ENCODE peak calls at places on chromosomes 6 and 20, in eight cellular contexts. One of them, this sample, is unnamed.

GRCh38 chr6:111874030-111874425 is 776 bp upstream of the FYN start:
- DNase-seq in hepatic stellate cell: no peak
- DNase-seq in RCC 7860: no peak
- DNase-seq in Caco-2: no peak
- DNase-seq in KBM-7: peak
- DNase-seq in SHP77: no peak
- DNase-seq in H54: no peak
- DNase-seq in renal cortical epithelial cell: no peak
- DNase-seq in this sample: no peak

GRCh38 chr6:105739764-105740163 is 336.9 kb upstream of the PREP start:
- DNase-seq in hepatic stellate cell: no peak
- DNase-seq in RCC 7860: no peak
- DNase-seq in Caco-2: no peak
- DNase-seq in KBM-7: no peak
- DNase-seq in SHP77: no peak
- DNase-seq in H54: no peak
- DNase-seq in renal cortical epithelial cell: no peak
- DNase-seq in this sample: no peak

GRCh38 chr6:75940558-75940957 is 131.9 kb downstream of the IMPG1 start:
- DNase-seq in hepatic stellate cell: no peak
- DNase-seq in RCC 7860: no peak
- DNase-seq in Caco-2: no peak
- DNase-seq in KBM-7: no peak
- DNase-seq in SHP77: no peak
- DNase-seq in H54: no peak
- DNase-seq in renal cortical epithelial cell: no peak
- DNase-seq in this sample: no peak

GRCh38 chr6:145017051-145017450 is 718.3 kb downstream of the EPM2A start:
- DNase-seq in hepatic stellate cell: no peak
- DNase-seq in RCC 7860: no peak
- DNase-seq in Caco-2: no peak
- DNase-seq in KBM-7: no peak
- DNase-seq in SHP77: no peak
- DNase-seq in H54: no peak
- DNase-seq in renal cortical epithelial cell: peak
- DNase-seq in this sample: no peak

GRCh38 chr20:10649817-10650200 is 24.0 kb downstream of the JAG1 start:
- DNase-seq in hepatic stellate cell: no peak
- DNase-seq in RCC 7860: peak
- DNase-seq in Caco-2: no peak
- DNase-seq in KBM-7: no peak
- DNase-seq in SHP77: no peak
- DNase-seq in H54: no peak
- DNase-seq in renal cortical epithelial cell: peak
- DNase-seq in this sample: no peak

GRCh38 chr6:125546827-125547226 is 202.6 kb upstream of the HEY2 start:
- DNase-seq in hepatic stellate cell: no peak
- DNase-seq in RCC 7860: no peak
- DNase-seq in Caco-2: no peak
- DNase-seq in KBM-7: no peak
- DNase-seq in SHP77: no peak
- DNase-seq in H54: no peak
- DNase-seq in renal cortical epithelial cell: no peak
- DNase-seq in this sample: peak

GRCh38 chr20:17621229-17621968 is 51.5 kb downstream of the DSTN start:
- DNase-seq in hepatic stellate cell: no peak
- DNase-seq in RCC 7860: no peak
- DNase-seq in Caco-2: peak
- DNase-seq in KBM-7: no peak
- DNase-seq in SHP77: no peak
- DNase-seq in H54: no peak
- DNase-seq in renal cortical epithelial cell: no peak
- DNase-seq in this sample: no peak

GRCh38 chr20:5835234-5835845 is 85.1 kb downstream of the SHLD1 start:
- DNase-seq in hepatic stellate cell: peak
- DNase-seq in RCC 7860: no peak
- DNase-seq in Caco-2: no peak
- DNase-seq in KBM-7: no peak
- DNase-seq in SHP77: peak
- DNase-seq in H54: peak
- DNase-seq in renal cortical epithelial cell: peak
- DNase-seq in this sample: peak

GRCh38 chr6:81487489-81487888 is 265.0 kb downstream of the TENT5A start:
- DNase-seq in hepatic stellate cell: no peak
- DNase-seq in RCC 7860: no peak
- DNase-seq in Caco-2: no peak
- DNase-seq in KBM-7: no peak
- DNase-seq in SHP77: no peak
- DNase-seq in H54: no peak
- DNase-seq in renal cortical epithelial cell: no peak
- DNase-seq in this sample: peak

GRCh38 chr6:114650891-114651290 is 308.1 kb upstream of the HS3ST5 start:
- DNase-seq in hepatic stellate cell: no peak
- DNase-seq in RCC 7860: no peak
- DNase-seq in Caco-2: no peak
- DNase-seq in KBM-7: no peak
- DNase-seq in SHP77: no peak
- DNase-seq in H54: no peak
- DNase-seq in renal cortical epithelial cell: no peak
- DNase-seq in this sample: no peak

GRCh38 chr20:23608251-23608846 is 2.6 kb upstream of the CST9 start:
- DNase-seq in hepatic stellate cell: no peak
- DNase-seq in RCC 7860: no peak
- DNase-seq in Caco-2: no peak
- DNase-seq in KBM-7: no peak
- DNase-seq in SHP77: no peak
- DNase-seq in H54: no peak
- DNase-seq in renal cortical epithelial cell: no peak
- DNase-seq in this sample: no peak

GRCh38 chr20:16256981-16257380 is 316.3 kb downstream of the KIF16B start:
- DNase-seq in hepatic stellate cell: no peak
- DNase-seq in RCC 7860: no peak
- DNase-seq in Caco-2: no peak
- DNase-seq in KBM-7: no peak
- DNase-seq in SHP77: no peak
- DNase-seq in H54: no peak
- DNase-seq in renal cortical epithelial cell: no peak
- DNase-seq in this sample: no peak

GRCh38 chr20:18057994-18058349 is 256 bp upstream of the OVOL2 start:
- DNase-seq in hepatic stellate cell: no peak
- DNase-seq in RCC 7860: no peak
- DNase-seq in Caco-2: no peak
- DNase-seq in KBM-7: no peak
- DNase-seq in SHP77: no peak
- DNase-seq in H54: no peak
- DNase-seq in renal cortical epithelial cell: no peak
- DNase-seq in this sample: no peak